ENCODE peak calls at places on chromosomes 5 and 9, in four cellular contexts. One of them, this sample, is unnamed.

GRCh38 chr5:437281-437771 is 5.7 kb upstream of the EXOC3 start:
- DNase-seq in caudate nucleus: no peak
- DNase-seq in A549: no peak
- DNase-seq in GM04503: no peak
- DNase-seq in this sample: no peak

GRCh38 chr5:178785999-178786398 is 55.5 kb upstream of the ZNF354A start:
- DNase-seq in caudate nucleus: no peak
- DNase-seq in A549: peak; percentile 65
- DNase-seq in GM04503: peak; percentile 37
- DNase-seq in this sample: no peak

GRCh38 chr9:96121162-96121561 is 180.8 kb downstream of the HSD17B3 start:
- DNase-seq in A549: no peak
- DNase-seq in GM04503: no peak
- DNase-seq in caudate nucleus: no peak
- DNase-seq in this sample: no peak

GRCh38 chr9:76756273-76756650 is 8.0 kb upstream of the PCA3 start:
- DNase-seq in GM04503: peak; percentile 13
- DNase-seq in A549: peak; percentile 42
- DNase-seq in caudate nucleus: no peak
- DNase-seq in this sample: peak; percentile 7

GRCh38 chr5:102681403-102681983 is 73.6 kb upstream of the PAM start:
- DNase-seq in GM04503: peak; percentile 32
- DNase-seq in A549: peak; percentile 61
- DNase-seq in caudate nucleus: peak; percentile 33
- DNase-seq in this sample: peak; percentile 46

GRCh38 chr5:167945542-167946384 is 345.7 kb upstream of the WWC1 start:
- DNase-seq in A549: no peak
- DNase-seq in GM04503: peak; percentile 73
- DNase-seq in caudate nucleus: no peak
- DNase-seq in this sample: no peak

GRCh38 chr5:78912085-78912771 is 72.9 kb downstream of the ARSB start:
- DNase-seq in GM04503: no peak
- DNase-seq in A549: no peak
- DNase-seq in caudate nucleus: no peak
- DNase-seq in this sample: no peak

GRCh38 chr9:130451004-130451390 is 6.2 kb downstream of the ASS1 start:
- DNase-seq in A549: no peak
- DNase-seq in GM04503: no peak
- DNase-seq in caudate nucleus: no peak
- DNase-seq in this sample: no peak

GRCh38 chr5:66520854-66521253 is 75.3 kb upstream of the MAST4 start:
- DNase-seq in caudate nucleus: no peak
- DNase-seq in GM04503: no peak
- DNase-seq in A549: no peak
- DNase-seq in this sample: no peak

GRCh38 chr5:463952-464351 is 21.0 kb downstream of the EXOC3 start:
- DNase-seq in caudate nucleus: no peak
- DNase-seq in A549: no peak
- DNase-seq in GM04503: no peak
- DNase-seq in this sample: no peak

GRCh38 chr9:99011161-99011709 is 67.5 kb downstream of the COL15A1 start:
- DNase-seq in GM04503: no peak
- DNase-seq in A549: peak; percentile 39
- DNase-seq in caudate nucleus: no peak
- DNase-seq in this sample: no peak

GRCh38 chr5:147234825-147235635 is at the start of gene STK32A:
- DNase-seq in GM04503: no peak
- DNase-seq in caudate nucleus: no peak
- DNase-seq in A549: peak; percentile 42
- DNase-seq in this sample: no peak

GRCh38 chr9:121885345-121885901 is 207.7 kb downstream of the TTLL11 start:
- DNase-seq in A549: no peak
- DNase-seq in caudate nucleus: no peak
- DNase-seq in GM04503: no peak
- DNase-seq in this sample: no peak

GRCh38 chr5:101915559-101915958 is 380.5 kb downstream of the SLCO4C1 start:
- DNase-seq in caudate nucleus: no peak
- DNase-seq in A549: peak; percentile 48
- DNase-seq in GM04503: no peak
- DNase-seq in this sample: no peak

GRCh38 chr5:80921026-80921425 is 39.1 kb upstream of the RASGRF2 start:
- DNase-seq in caudate nucleus: no peak
- DNase-seq in A549: no peak
- DNase-seq in GM04503: no peak
- DNase-seq in this sample: peak; percentile 6

GRCh38 chr9:131330814-131331600 is 41.5 kb downstream of the PLPP7 start:
- DNase-seq in GM04503: no peak
- DNase-seq in caudate nucleus: no peak
- DNase-seq in A549: no peak
- DNase-seq in this sample: no peak

GRCh38 chr5:107383414-107383813 is 287.3 kb downstream of the EFNA5 start:
- DNase-seq in GM04503: no peak
- DNase-seq in A549: peak; percentile 24
- DNase-seq in caudate nucleus: no peak
- DNase-seq in this sample: no peak

GRCh38 chr5:95858023-95858461 is 35.5 kb upstream of the GLRX start:
- DNase-seq in caudate nucleus: no peak
- DNase-seq in A549: no peak
- DNase-seq in GM04503: peak; percentile 94
- DNase-seq in this sample: peak; percentile 32

GRCh38 chr9:121326130-121326838 is 43.8 kb downstream of the STOM start:
- DNase-seq in caudate nucleus: no peak
- DNase-seq in A549: peak; percentile 88
- DNase-seq in GM04503: peak; percentile 89
- DNase-seq in this sample: no peak

GRCh38 chr5:61275841-61276240 is 56.2 kb upstream of the ZSWIM6 start:
- DNase-seq in caudate nucleus: no peak
- DNase-seq in GM04503: no peak
- DNase-seq in A549: peak; percentile 61
- DNase-seq in this sample: no peak

GRCh38 chr9:4170231-4170630 is 129.6 kb downstream of the GLIS3 start:
- DNase-seq in A549: no peak
- DNase-seq in caudate nucleus: no peak
- DNase-seq in GM04503: no peak
- DNase-seq in this sample: no peak

GRCh38 chr5:14008819-14009311 is 64.4 kb upstream of the DNAH5 start:
- DNase-seq in A549: peak; percentile 82
- DNase-seq in caudate nucleus: no peak
- DNase-seq in GM04503: no peak
- DNase-seq in this sample: peak; percentile 50

GRCh38 chr9:91954841-91955471 is 4.9 kb upstream of the ROR2 start:
- DNase-seq in GM04503: peak; percentile 54
- DNase-seq in A549: peak; percentile 69
- DNase-seq in caudate nucleus: no peak
- DNase-seq in this sample: peak; percentile 33

GRCh38 chr9:35867538-35867937 is 2.7 kb downstream of the OR13J1 start:
- DNase-seq in GM04503: no peak
- DNase-seq in A549: no peak
- DNase-seq in caudate nucleus: no peak
- DNase-seq in this sample: no peak

GRCh38 chr9:109806506-109807115 is 26.6 kb downstream of the PALM2AKAP2 start:
- DNase-seq in GM04503: no peak
- DNase-seq in A549: no peak
- DNase-seq in caudate nucleus: no peak
- DNase-seq in this sample: no peak

GRCh38 chr5:111063709-111064322 is 7.7 kb upstream of the TSLP start:
- DNase-seq in GM04503: no peak
- DNase-seq in A549: peak; percentile 36
- DNase-seq in caudate nucleus: no peak
- DNase-seq in this sample: peak; percentile 31

GRCh38 chr9:14315754-14316573 is 2.0 kb upstream of the NFIB start:
- DNase-seq in caudate nucleus: no peak
- DNase-seq in A549: peak; percentile 76
- DNase-seq in GM04503: no peak
- DNase-seq in this sample: no peak

GRCh38 chr9:123402981-123403509 is 47.0 kb downstream of the CRB2 start:
- DNase-seq in GM04503: no peak
- DNase-seq in A549: no peak
- DNase-seq in caudate nucleus: no peak
- DNase-seq in this sample: no peak

GRCh38 chr5:18984559-18985080 is 1003.4 kb downstream of the CDH18 start:
- DNase-seq in GM04503: no peak
- DNase-seq in A549: peak; percentile 1
- DNase-seq in caudate nucleus: no peak
- DNase-seq in this sample: no peak

GRCh38 chr5:39955156-39955555 is 530.4 kb upstream of the DAB2 start:
- DNase-seq in A549: no peak
- DNase-seq in GM04503: no peak
- DNase-seq in caudate nucleus: no peak
- DNase-seq in this sample: no peak

GRCh38 chr5:150783422-150783928 is 4.9 kb downstream of the SMIM3 start:
- DNase-seq in A549: no peak
- DNase-seq in caudate nucleus: no peak
- DNase-seq in GM04503: peak; percentile 96
- DNase-seq in this sample: no peak

GRCh38 chr9:130088056-130088455 is 34.4 kb downstream of the GPR107 start:
- DNase-seq in A549: no peak
- DNase-seq in caudate nucleus: no peak
- DNase-seq in GM04503: no peak
- DNase-seq in this sample: no peak

GRCh38 chr5:2894347-2895135 is 143.1 kb upstream of the IRX2 start:
- DNase-seq in A549: no peak
- DNase-seq in caudate nucleus: no peak
- DNase-seq in GM04503: no peak
- DNase-seq in this sample: no peak

GRCh38 chr5:54651482-54652076 is 134.0 kb downstream of the SNX18 start:
- DNase-seq in A549: no peak
- DNase-seq in caudate nucleus: no peak
- DNase-seq in GM04503: no peak
- DNase-seq in this sample: no peak

GRCh38 chr9:82021198-82021597 is 32.6 kb downstream of the SPATA31D1 start:
- DNase-seq in caudate nucleus: no peak
- DNase-seq in A549: peak; percentile 77
- DNase-seq in GM04503: peak; percentile 97
- DNase-seq in this sample: peak; percentile 10

GRCh38 chr5:15598294-15598902 is 98.4 kb downstream of the FBXL7 start:
- DNase-seq in caudate nucleus: no peak
- DNase-seq in GM04503: no peak
- DNase-seq in A549: peak; percentile 32
- DNase-seq in this sample: peak; percentile 7